ENCODE peak calls at places on chromosomes 12 and 14, in eight cellular contexts. B is activated CD4-positive, alpha-beta T cell treated with anti-CD3 and anti-CD28 coated beads, Interleukin-2, amount 50 U/mL, for 1 hour; Z is NCI-H1694 treated with DMSO at 0.1 percent for 48 hours; I is NCI-H1436; D is LHCN-M2; M is activated CD4-positive, CD25-positive, alpha-beta regulatory T cell; N is activated B cell treated with CpG ODN at 0.5 μM for 24 hours; S is ACHN. V is an unnamed sample.

GRCh38 chr12:3135522-3136461 is 58.6 kb downstream of the TSPAN9 start:
- DNase-seq in B (peak), Z (peak), I (peak), D (peak), M (no peak), N (no peak), S (peak), V (no peak)

GRCh38 chr12:87217486-87217885 is 811.7 kb downstream of the C12orf50 start:
- DNase-seq in B (no peak), Z (no peak), I (no peak), D (peak), M (no peak), N (no peak), S (no peak), V (no peak)

GRCh38 chr12:15274561-15274967 is 47.7 kb upstream of the PTPRO start:
- DNase-seq in B (no peak), Z (no peak), I (no peak), D (peak), M (no peak), N (no peak), S (no peak), V (no peak)

GRCh38 chr12:46266382-46266791 is 2.5 kb downstream of the SLC38A1 start:
- DNase-seq in B (peak), Z (peak), I (peak), D (peak), M (no peak), N (no peak), S (peak), V (peak)

GRCh38 chr12:67161322-67161918 is 107.7 kb upstream of the CAND1 start:
- DNase-seq in B (peak), Z (peak), I (no peak), D (peak), M (no peak), N (no peak), S (peak), V (no peak)

GRCh38 chr14:31018057-31018645 is 7.3 kb upstream of the AP4S1 start:
- DNase-seq in B (no peak), Z (no peak), I (no peak), D (no peak), M (no peak), N (no peak), S (no peak), V (no peak)

GRCh38 chr12:11861155-11861863 is 209.4 kb upstream of the BCL2L14 start:
- DNase-seq in B (no peak), Z (no peak), I (no peak), D (no peak), M (no peak), N (no peak), S (no peak), V (no peak)

GRCh38 chr14:102092806-102093205 is 6.0 kb upstream of the HSP90AA1 start:
- DNase-seq in B (no peak), Z (no peak), I (no peak), D (no peak), M (no peak), N (no peak), S (no peak), V (no peak)

GRCh38 chr14:51860836-51861583 is 598 bp downstream of the GNG2 start:
- DNase-seq in B (no peak), Z (no peak), I (no peak), D (peak), M (no peak), N (no peak), S (no peak), V (no peak)

GRCh38 chr12:4978737-4979136 is 64.9 kb upstream of the KCNA5 start:
- DNase-seq in B (no peak), Z (peak), I (peak), D (peak), M (no peak), N (no peak), S (no peak), V (no peak)

V was measured in central memory CD8-positive, alpha-beta T cell.